ENCODE peak calls at places on chromosomes 13 and 19, in nine cellular contexts. S, V, O, M, H, J, R, G and T are unnamed samples.
A peak's percentile ranks its signal among the peaks of the same experiment; 100 is the strongest.

GRCh38 chr13:77620138-77620537 is 77.3 kb upstream of the SLAIN1 start:
- DNase-seq in S (no peak), V (no peak), O (no peak), M (no peak), H (no peak), J (no peak), R (no peak), G (no peak), T (no peak)

GRCh38 chr19:50896591-50897190 is 14.5 kb downstream of the KLK4 start:
- DNase-seq in S (peak; percentile 38), V (no peak), O (peak; percentile 25), M (no peak), H (peak; percentile 65), J (no peak), R (no peak), G (peak; percentile 40), T (peak; percentile 84)

GRCh38 chr13:43686557-43686956 is 100.2 kb downstream of the ENOX1 start:
- DNase-seq in S (peak; percentile 75), V (peak; percentile 44), O (peak; percentile 90), M (no peak), H (peak; percentile 93), J (peak; percentile 91), R (no peak), G (peak; percentile 42), T (no peak)

GRCh38 chr19:56927791-56928207 is 87.3 kb upstream of the PEG3 start:
- DNase-seq in S (no peak), V (no peak), O (no peak), M (no peak), H (no peak), J (no peak), R (no peak), G (no peak), T (no peak)

GRCh38 chr19:41702208-41702651 is 6.2 kb upstream of the CEACAM5 start:
- DNase-seq in S (peak; percentile 28), V (no peak), O (peak; percentile 11), M (no peak), H (peak; percentile 33), J (peak; percentile 1), R (no peak), G (no peak), T (no peak)

GRCh38 chr13:67515895-67516294 is 285.8 kb upstream of the PCDH9 start:
- DNase-seq in S (peak; percentile 65), V (no peak), O (peak; percentile 15), M (no peak), H (peak; percentile 75), J (peak; percentile 94), R (no peak), G (no peak), T (no peak)

GRCh38 chr13:46288570-46289259 is 77.0 kb downstream of the LRRC63 start:
- DNase-seq in S (peak; percentile 65), V (no peak), O (peak; percentile 65), M (no peak), H (peak; percentile 22), J (peak; percentile 45), R (no peak), G (no peak), T (peak; percentile 58)

GRCh38 chr19:31430381-31430780 is 81.1 kb upstream of the TSHZ3 start:
- DNase-seq in S (no peak), V (no peak), O (no peak), M (no peak), H (no peak), J (no peak), R (no peak), G (no peak), T (no peak)

GRCh38 chr19:55273978-55274707 is 5.8 kb downstream of the HSPBP1 start:
- DNase-seq in S (no peak), V (no peak), O (no peak), M (no peak), H (no peak), J (no peak), R (no peak), G (no peak), T (no peak)

GRCh38 chr19:18401580-18402112 is 4.2 kb upstream of the LRRC25 start:
- DNase-seq in S (peak; percentile 75), V (peak; percentile 57), O (peak; percentile 71), M (no peak), H (peak; percentile 69), J (peak; percentile 57), R (no peak), G (peak; percentile 83), T (peak; percentile 73)

DNA sequence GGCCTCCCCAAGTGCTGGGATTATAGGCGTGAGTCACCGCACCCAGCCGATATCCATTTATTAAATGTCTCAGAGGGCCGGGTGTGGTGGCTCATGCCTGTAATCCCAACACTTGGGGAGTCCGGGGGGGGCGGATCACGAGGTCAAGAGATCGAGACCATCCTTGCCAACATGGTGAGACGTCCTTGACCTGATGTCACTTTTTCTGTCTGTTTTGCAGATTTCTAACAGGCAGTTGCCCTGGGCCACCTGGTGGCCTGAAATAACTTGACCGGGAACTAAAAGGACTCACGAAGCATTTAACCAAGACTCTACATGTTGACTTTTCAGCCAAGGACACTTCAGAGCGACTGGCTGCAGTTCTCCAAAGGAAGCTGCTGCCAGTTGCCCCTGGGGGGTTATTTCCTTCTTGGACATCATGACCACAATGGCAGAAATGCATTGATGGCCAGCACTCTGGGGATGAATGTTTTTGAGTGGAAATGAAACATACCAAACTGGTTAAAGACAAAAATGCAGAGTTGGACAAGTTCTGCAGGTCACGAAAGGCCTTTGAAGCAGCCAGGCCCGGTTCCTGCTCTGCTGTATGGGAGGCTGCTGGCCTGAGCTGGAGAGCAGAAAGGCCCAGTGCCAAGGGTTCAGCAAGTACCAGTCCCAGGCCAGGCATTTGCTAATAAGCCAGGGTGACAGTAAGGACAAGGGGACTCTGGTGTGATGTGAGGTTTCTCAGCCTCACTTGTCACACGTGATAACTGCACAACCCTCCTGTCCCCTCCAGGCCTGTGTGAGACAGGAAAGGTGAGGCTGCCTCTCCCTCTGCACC is 8.3 kb downstream of the ZNF837 start:
- DNase-seq in S (no peak), V (no peak), O (no peak), M (no peak), H (no peak), J (no peak), R (peak; percentile 45), G (no peak), T (no peak)
- TF ChIP-seq CTCF in S (peak; percentile 9), V (no peak), O (peak; percentile 3), M (peak; percentile 39), H (peak; percentile 19), J (no peak), R (no peak), G (no peak), T (no peak)

GRCh38 chr13:112588490-112589297 is 741 bp upstream of the TUBGCP3 start:
- DNase-seq in S (no peak), V (no peak), O (no peak), M (no peak), H (no peak), J (no peak), R (no peak), G (peak; percentile 38), T (no peak)

GRCh38 chr13:112587767-112588489 is at the start of gene TUBGCP3:
- DNase-seq in S (peak; percentile 75), V (peak; percentile 87), O (peak; percentile 84), M (peak; percentile 70), H (peak; percentile 78), J (peak; percentile 84), R (peak; percentile 86), G (peak; percentile 88), T (peak; percentile 96)

GRCh38 chr13:112583592-112584277 is 4.2 kb downstream of the TUBGCP3 start:
- DNase-seq in S (no peak), V (peak; percentile 32), O (no peak), M (no peak), H (no peak), J (no peak), R (peak; percentile 67), G (peak; percentile 68), T (peak; percentile 65)

GRCh38 chr13:112586334-112586733 is 1.6 kb downstream of the TUBGCP3 start:
- DNase-seq in S (no peak), V (no peak), O (no peak), M (no peak), H (no peak), J (no peak), R (no peak), G (no peak), T (peak; percentile 52)

DNA sequence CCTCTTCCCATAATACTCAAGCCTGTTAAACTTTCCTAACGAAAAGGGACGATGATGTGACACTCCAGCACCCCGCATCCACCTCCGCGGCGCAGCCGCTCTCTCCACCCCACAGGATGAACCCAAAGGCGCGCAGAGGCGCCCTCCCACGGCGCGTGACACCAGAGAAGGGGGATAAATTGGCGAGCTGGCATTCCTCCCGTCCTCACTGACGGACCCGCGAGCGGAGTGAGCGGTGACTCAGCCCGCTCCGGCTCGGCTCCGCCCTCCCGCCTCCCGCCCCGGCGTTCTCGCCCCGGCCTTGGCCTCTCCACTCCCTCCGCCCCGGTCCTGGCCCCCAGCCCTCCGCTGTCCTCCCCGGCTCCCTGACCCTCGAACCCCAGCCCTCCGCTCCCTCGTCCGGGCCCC is 590 bp downstream of the TUBGCP3 start:
- DNase-seq in S (peak; percentile 75), V (peak; percentile 91), O (peak; percentile 85), M (peak; percentile 62), H (peak; percentile 86), J (peak; percentile 76), R (peak; percentile 81), G (peak; percentile 87), T (peak; percentile 86)
- TF ChIP-seq CTCF in S (no peak), V (no peak), O (no peak), M (peak; percentile 24), H (peak; percentile 31), J (no peak), R (no peak), G (no peak), T (peak; percentile 25)

GRCh38 chr13:49679244-49679643 is 12.0 kb downstream of the EBPL start:
- DNase-seq in S (peak; percentile 16), V (no peak), O (peak; percentile 20), M (no peak), H (peak; percentile 35), J (peak; percentile 31), R (no peak), G (peak; percentile 26), T (peak; percentile 53)
- TF ChIP-seq CTCF in S (peak; percentile 35), V (peak; percentile 5), O (peak; percentile 17), M (no peak), H (peak; percentile 22), J (peak; percentile 33), R (no peak), G (no peak), T (no peak)

GRCh38 chr13:51833980-51834379 is 11.0 kb downstream of the TMEM272 start:
- DNase-seq in S (no peak), V (no peak), O (no peak), M (no peak), H (no peak), J (no peak), R (no peak), G (no peak), T (no peak)

GRCh38 chr13:51834581-51835158 is 10.3 kb downstream of the TMEM272 start:
- DNase-seq in S (no peak), V (no peak), O (no peak), M (no peak), H (no peak), J (no peak), R (no peak), G (no peak), T (no peak)

GRCh38 chr13:51829236-51829899 is 15.6 kb downstream of the TMEM272 start:
- DNase-seq in S (no peak), V (no peak), O (no peak), M (no peak), H (no peak), J (no peak), R (no peak), G (no peak), T (no peak)

GRCh38 chr13:51831519-51831918 is 13.5 kb downstream of the TMEM272 start:
- DNase-seq in S (no peak), V (no peak), O (no peak), M (no peak), H (no peak), J (no peak), R (no peak), G (no peak), T (no peak)

GRCh38 chr13:51832471-51833152 is 12.4 kb downstream of the TMEM272 start:
- DNase-seq in S (peak; percentile 55), V (peak; percentile 28), O (peak; percentile 55), M (no peak), H (peak; percentile 8), J (no peak), R (no peak), G (peak; percentile 51), T (peak; percentile 54)
- TF ChIP-seq CTCF in S (no peak), V (peak; percentile 42), O (peak; percentile 56), M (no peak), H (peak; percentile 38), J (peak; percentile 39), R (peak; percentile 37), G (peak; percentile 45), T (peak; percentile 16)